ENCODE peak calls at places on chromosomes 16 and 17, in six cellular contexts. W is A673; S is heart left ventricle; P is AG09309; F is MV-4-11; M is stimulated activated CD4-positive, alpha-beta T cell treated with anti-CD3 and anti-CD28 coated beads, Interleukin-1b, Interleukin-23, amount 100 ng/mL, for 4 hours. B is an unnamed sample.
A peak's percentile ranks its signal among the peaks of the same experiment; 100 is the strongest.

GRCh38 chr16:30894540-30895368 is 877 bp upstream of the BCL7C start:
- DNase-seq in W (no peak), P (no peak), F (no peak), M (no peak), S (no peak), B (no peak)

GRCh38 chr16:84478172-84478948 is 26.1 kb downstream of the MEAK7 start:
- DNase-seq in S (no peak), P (peak; percentile 42), F (no peak), M (no peak), W (no peak), B (no peak)

GRCh38 chr16:79842197-79842596 is 241.7 kb upstream of the MAF start:
- DNase-seq in S (no peak), P (no peak), M (no peak), W (no peak), F (no peak), B (no peak)

GRCh38 chr17:79838541-79839274 is 532 bp downstream of the CBX4 start:
- DNase-seq in F (peak; percentile 45), P (no peak), S (no peak), M (no peak), W (peak; percentile 89), B (peak; percentile 39)

GRCh38 chr16:66588981-66589713 is 9.9 kb downstream of the CMTM2 start:
- DNase-seq in M (no peak), F (peak; percentile 44), S (peak; percentile 49), P (no peak), W (peak; percentile 35), B (no peak)

GRCh38 chr16:21650517-21650916 is 1.9 kb downstream of the IGSF6 start:
- DNase-seq in S (no peak), M (no peak), P (no peak), F (peak; percentile 93), W (no peak), B (no peak)

GRCh38 chr17:74671031-74671771 is 41.5 kb downstream of the CD300LF start:
- DNase-seq in S (peak; percentile 75), M (peak; percentile 55), P (peak; percentile 5), W (peak; percentile 88), F (peak; percentile 54), B (peak; percentile 95)

GRCh38 chr17:68391561-68392268 is 65.6 kb downstream of the WIPI1 start:
- DNase-seq in W (no peak), F (no peak), M (no peak), S (no peak), P (no peak), B (no peak)

GRCh38 chr16:79089735-79090284 is 510.7 kb downstream of the MAF start:
- DNase-seq in F (peak; percentile 97), S (peak; percentile 18), P (no peak), W (no peak), M (peak; percentile 25), B (no peak)

GRCh38 chr16:78352184-78352583 is 252.7 kb downstream of the WWOX start:
- DNase-seq in W (no peak), F (no peak), M (no peak), S (no peak), P (no peak), B (no peak)

GRCh38 chr16:53220585-53220984 is 165.8 kb downstream of the CHD9 start:
- DNase-seq in P (peak; percentile 27), S (no peak), F (no peak), W (peak; percentile 54), M (no peak), B (no peak)

GRCh38 chr17:56597495-56597990 is 4.0 kb downstream of the NOG start:
- DNase-seq in P (no peak), M (no peak), S (no peak), F (no peak), W (no peak), B (peak; percentile 20)

GRCh38 chr17:4998027-4998665 is 396 bp downstream of the KIF1C start:
- DNase-seq in M (no peak), P (no peak), W (no peak), F (no peak), S (peak; percentile 57), B (peak; percentile 64)